ENCODE peak calls at places on chromosomes 13 and 19, in ten cellular contexts. B is NCI-H774; A is H54; D is activated CD4-positive, alpha-beta T cell treated with anti-CD3 and anti-CD28 coated beads, Interleukin-2, amount 50 U/mL, for 1 hour; X is activated T-helper 1 cell treated with anti-CD3 and anti-CD28 coated beads, Interleukin-2, amount 50 U/mL, for 16 hours; T is nephron progenitor cell; V is T-cell; U is activated naive CD8-positive, alpha-beta T cell treated with anti-CD3 and anti-CD28 coated beads, Interleukin-2, amount 50 U/mL, for 16 hours; S is astrocyte of the spinal cord; I is posterior cingulate gyrus. E is an unnamed sample.
A peak's percentile ranks its signal among the peaks of the same experiment; 100 is the strongest.

GRCh38 chr13:75514080-75515040 is 23.3 kb downstream of the COMMD6 start:
- DNase-seq in B (no peak), A (no peak), D (no peak), X (no peak), T (no peak), V (no peak), U (no peak), S (peak; percentile 27), I (no peak), E (no peak)

GRCh38 chr19:39924389-39924788 is 10.0 kb downstream of the FCGBP start:
- DNase-seq in B (no peak), A (no peak), D (no peak), X (no peak), T (no peak), V (no peak), U (no peak), S (no peak), I (no peak), E (no peak)

GRCh38 chr13:36885901-36886300 is 34.1 kb downstream of the SMAD9 start:
- DNase-seq in B (no peak), A (no peak), D (no peak), X (no peak), T (no peak), V (no peak), U (no peak), S (no peak), I (no peak), E (no peak)

GRCh38 chr19:32857584-32857983 is 12.0 kb downstream of the SLC7A9 start:
- DNase-seq in B (no peak), A (no peak), D (no peak), X (no peak), T (no peak), V (no peak), U (no peak), S (no peak), I (no peak), E (no peak)

GRCh38 chr19:7829162-7829520 is 877 bp upstream of the EVI5L start:
- DNase-seq in B (no peak), A (no peak), D (no peak), X (no peak), T (no peak), V (no peak), U (no peak), S (no peak), I (no peak), E (no peak)

GRCh38 chr13:40053401-40053800 is 397.9 kb downstream of the COG6 start:
- DNase-seq in B (no peak), A (no peak), D (no peak), X (no peak), T (no peak), V (no peak), U (no peak), S (no peak), I (no peak), E (no peak)

GRCh38 chr19:48481846-48482639 is 12.9 kb downstream of the CYTH2 start:
- DNase-seq in B (no peak), A (no peak), D (no peak), X (no peak), T (no peak), V (no peak), U (no peak), S (no peak), I (no peak), E (no peak)

GRCh38 chr13:40992678-40993077 is 26.4 kb downstream of the ELF1 start:
- DNase-seq in B (no peak), A (no peak), D (no peak), X (no peak), T (no peak), V (no peak), U (no peak), S (no peak), I (no peak), E (no peak)